ENCODE peak calls at places on chromosome 13, in nine cellular contexts. One of them, this sample, is unnamed.

GRCh38 chr13:106573855-106574254 is 5.9 kb upstream of the ARGLU1 start:
- DNase-seq in fibroblast of lung: peak; percentile 43
- DNase-seq in upper lobe of right lung: peak; percentile 64
- DNase-seq in heart left ventricle: peak; percentile 32
- DNase-seq in psoas muscle: peak; percentile 73
- DNase-seq in WERI-Rb-1: no peak
- DNase-seq in astrocyte: peak; percentile 31
- DNase-seq in heart right ventricle: no peak
- DNase-seq in caudate nucleus: no peak
- DNase-seq in this sample: no peak

GRCh38 chr13:70087247-70087646 is 20.4 kb upstream of the ATXN8OS start:
- DNase-seq in WERI-Rb-1: no peak
- DNase-seq in fibroblast of lung: no peak
- DNase-seq in psoas muscle: no peak
- DNase-seq in upper lobe of right lung: no peak
- DNase-seq in heart right ventricle: no peak
- DNase-seq in caudate nucleus: no peak
- DNase-seq in heart left ventricle: no peak
- DNase-seq in astrocyte: no peak
- DNase-seq in this sample: no peak

GRCh38 chr13:42361701-42362100 is 89.7 kb downstream of the AKAP11 start:
- DNase-seq in WERI-Rb-1: no peak
- DNase-seq in psoas muscle: no peak
- DNase-seq in caudate nucleus: no peak
- DNase-seq in heart right ventricle: no peak
- DNase-seq in astrocyte: no peak
- DNase-seq in upper lobe of right lung: no peak
- DNase-seq in fibroblast of lung: peak; percentile 12
- DNase-seq in heart left ventricle: no peak
- DNase-seq in this sample: no peak

GRCh38 chr13:66974174-66974573 is 256.0 kb downstream of the PCDH9 start:
- DNase-seq in caudate nucleus: no peak
- DNase-seq in psoas muscle: no peak
- DNase-seq in fibroblast of lung: peak; percentile 21
- DNase-seq in WERI-Rb-1: no peak
- DNase-seq in heart right ventricle: no peak
- DNase-seq in heart left ventricle: no peak
- DNase-seq in astrocyte: no peak
- DNase-seq in upper lobe of right lung: no peak
- DNase-seq in this sample: no peak

GRCh38 chr13:28533049-28533436 is 38.1 kb upstream of the FLT1 start:
- DNase-seq in upper lobe of right lung: no peak
- DNase-seq in fibroblast of lung: no peak
- DNase-seq in WERI-Rb-1: no peak
- DNase-seq in heart left ventricle: no peak
- DNase-seq in astrocyte: no peak
- DNase-seq in caudate nucleus: no peak
- DNase-seq in psoas muscle: no peak
- DNase-seq in heart right ventricle: no peak
- DNase-seq in this sample: no peak

GRCh38 chr13:40220299-40220935 is 446.0 kb downstream of the FOXO1 start:
- DNase-seq in caudate nucleus: no peak
- DNase-seq in astrocyte: peak; percentile 61
- DNase-seq in heart right ventricle: no peak
- DNase-seq in fibroblast of lung: peak; percentile 41
- DNase-seq in heart left ventricle: no peak
- DNase-seq in psoas muscle: no peak
- DNase-seq in WERI-Rb-1: no peak
- DNase-seq in upper lobe of right lung: no peak
- DNase-seq in this sample: no peak

GRCh38 chr13:113981201-113981605 is 7.3 kb upstream of the C13orf46 start:
- DNase-seq in psoas muscle: peak; percentile 60
- DNase-seq in fibroblast of lung: no peak
- DNase-seq in heart left ventricle: peak; percentile 61
- DNase-seq in astrocyte: no peak
- DNase-seq in heart right ventricle: no peak
- DNase-seq in WERI-Rb-1: no peak
- DNase-seq in caudate nucleus: no peak
- DNase-seq in upper lobe of right lung: peak; percentile 93
- DNase-seq in this sample: peak; percentile 79

GRCh38 chr13:25874907-25875306 is 176.9 kb downstream of the SHISA2 start:
- DNase-seq in astrocyte: no peak
- DNase-seq in psoas muscle: no peak
- DNase-seq in WERI-Rb-1: no peak
- DNase-seq in upper lobe of right lung: no peak
- DNase-seq in fibroblast of lung: no peak
- DNase-seq in caudate nucleus: no peak
- DNase-seq in heart left ventricle: no peak
- DNase-seq in heart right ventricle: no peak
- DNase-seq in this sample: no peak

GRCh38 chr13:75214846-75215245 is 267.1 kb downstream of the TBC1D4 start:
- DNase-seq in heart right ventricle: no peak
- DNase-seq in astrocyte: no peak
- DNase-seq in WERI-Rb-1: no peak
- DNase-seq in heart left ventricle: no peak
- DNase-seq in psoas muscle: no peak
- DNase-seq in caudate nucleus: no peak
- DNase-seq in fibroblast of lung: no peak
- DNase-seq in upper lobe of right lung: no peak
- DNase-seq in this sample: no peak

GRCh38 chr13:21945195-21945594 is 274.3 kb downstream of the FGF9 start:
- DNase-seq in heart right ventricle: no peak
- DNase-seq in WERI-Rb-1: no peak
- DNase-seq in fibroblast of lung: no peak
- DNase-seq in astrocyte: no peak
- DNase-seq in caudate nucleus: no peak
- DNase-seq in heart left ventricle: no peak
- DNase-seq in upper lobe of right lung: no peak
- DNase-seq in psoas muscle: no peak
- DNase-seq in this sample: no peak

GRCh38 chr13:73327579-73327978 is 268.8 kb downstream of the KLF5 start:
- DNase-seq in WERI-Rb-1: no peak
- DNase-seq in psoas muscle: no peak
- DNase-seq in upper lobe of right lung: no peak
- DNase-seq in caudate nucleus: no peak
- DNase-seq in heart left ventricle: no peak
- DNase-seq in heart right ventricle: no peak
- DNase-seq in astrocyte: no peak
- DNase-seq in fibroblast of lung: no peak
- DNase-seq in this sample: no peak

GRCh38 chr13:97935071-97935470 is 18.4 kb upstream of the IPO5 start:
- DNase-seq in astrocyte: no peak
- DNase-seq in heart left ventricle: no peak
- DNase-seq in caudate nucleus: no peak
- DNase-seq in heart right ventricle: no peak
- DNase-seq in WERI-Rb-1: no peak
- DNase-seq in fibroblast of lung: no peak
- DNase-seq in upper lobe of right lung: no peak
- DNase-seq in psoas muscle: no peak
- DNase-seq in this sample: no peak

GRCh38 chr13:48873598-48873997 is 102.1 kb upstream of the FNDC3A start:
- DNase-seq in heart left ventricle: no peak
- DNase-seq in heart right ventricle: no peak
- DNase-seq in upper lobe of right lung: no peak
- DNase-seq in astrocyte: peak; percentile 14
- DNase-seq in caudate nucleus: no peak
- DNase-seq in WERI-Rb-1: peak; percentile 8
- DNase-seq in psoas muscle: no peak
- DNase-seq in fibroblast of lung: peak; percentile 28
- DNase-seq in this sample: peak; percentile 63

GRCh38 chr13:21216332-21216731 is 39.9 kb downstream of the MRPL57 start:
- DNase-seq in heart right ventricle: no peak
- DNase-seq in upper lobe of right lung: no peak
- DNase-seq in psoas muscle: no peak
- DNase-seq in caudate nucleus: no peak
- DNase-seq in WERI-Rb-1: no peak
- DNase-seq in heart left ventricle: no peak
- DNase-seq in fibroblast of lung: no peak
- DNase-seq in astrocyte: no peak
- DNase-seq in this sample: no peak

GRCh38 chr13:28000567-28000966 is 12.1 kb upstream of the URAD start:
- DNase-seq in psoas muscle: no peak
- DNase-seq in heart right ventricle: no peak
- DNase-seq in upper lobe of right lung: peak; percentile 36
- DNase-seq in astrocyte: no peak
- DNase-seq in fibroblast of lung: no peak
- DNase-seq in caudate nucleus: no peak
- DNase-seq in heart left ventricle: no peak
- DNase-seq in WERI-Rb-1: no peak
- DNase-seq in this sample: no peak

GRCh38 chr13:97284558-97284957 is 62.4 kb downstream of the MBNL2 start:
- DNase-seq in upper lobe of right lung: no peak
- DNase-seq in fibroblast of lung: peak; percentile 75
- DNase-seq in caudate nucleus: no peak
- DNase-seq in WERI-Rb-1: no peak
- DNase-seq in astrocyte: no peak
- DNase-seq in heart right ventricle: no peak
- DNase-seq in psoas muscle: no peak
- DNase-seq in heart left ventricle: no peak
- DNase-seq in this sample: no peak

DNA sequence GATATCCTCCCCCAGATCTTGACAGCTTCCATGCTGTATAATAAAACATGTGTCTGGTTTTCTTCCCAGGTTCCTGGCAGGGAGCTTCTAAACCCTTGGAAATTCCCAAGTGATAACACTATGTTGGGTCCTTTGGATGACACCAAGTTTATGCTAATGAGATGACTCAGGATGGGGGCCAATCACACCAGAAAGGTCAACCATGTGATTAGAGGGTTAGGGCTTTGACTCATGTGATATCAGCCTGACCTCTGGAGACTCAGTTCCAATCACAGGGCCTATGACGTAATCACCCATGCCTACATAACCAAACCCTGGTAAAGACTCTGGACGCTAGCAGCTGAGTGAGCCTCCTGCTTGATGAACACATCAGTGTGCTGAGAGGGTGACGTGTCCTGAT is 203.6 kb downstream of the DCLK1 start:
- DNase-seq in heart left ventricle: no peak
- DNase-seq in caudate nucleus: no peak
- DNase-seq in astrocyte: peak; percentile 91
- DNase-seq in upper lobe of right lung: no peak
- DNase-seq in WERI-Rb-1: no peak
- DNase-seq in heart right ventricle: no peak
- DNase-seq in fibroblast of lung: peak; percentile 67
- DNase-seq in psoas muscle: no peak
- DNase-seq in this sample: no peak
- H3K27ac ChIP-seq in heart left ventricle: no peak overlapping the region
- H3K27ac ChIP-seq in caudate nucleus: no peak overlapping the region
- H3K27ac ChIP-seq in astrocyte: peak overlapping the region; percentile 87
- H3K27ac ChIP-seq in upper lobe of right lung: no peak overlapping the region
- H3K27ac ChIP-seq in WERI-Rb-1: no peak overlapping the region
- H3K27ac ChIP-seq in heart right ventricle: peak overlapping the region; percentile 67
- H3K27ac ChIP-seq in fibroblast of lung: peak overlapping the region; percentile 53
- H3K27ac ChIP-seq in psoas muscle: no peak overlapping the region
- H3K27ac ChIP-seq in this sample: no peak overlapping the region

GRCh38 chr13:107822006-107822405 is 393.3 kb downstream of the LIG4 start:
- DNase-seq in heart right ventricle: no peak
- DNase-seq in WERI-Rb-1: no peak
- DNase-seq in psoas muscle: no peak
- DNase-seq in fibroblast of lung: no peak
- DNase-seq in astrocyte: no peak
- DNase-seq in heart left ventricle: no peak
- DNase-seq in upper lobe of right lung: no peak
- DNase-seq in caudate nucleus: no peak
- DNase-seq in this sample: no peak
- H3K27ac ChIP-seq in heart right ventricle: no peak overlapping the region
- H3K27ac ChIP-seq in WERI-Rb-1: no peak overlapping the region
- H3K27ac ChIP-seq in psoas muscle: no peak overlapping the region
- H3K27ac ChIP-seq in fibroblast of lung: no peak overlapping the region
- H3K27ac ChIP-seq in astrocyte: no peak overlapping the region
- H3K27ac ChIP-seq in heart left ventricle: no peak overlapping the region
- H3K27ac ChIP-seq in upper lobe of right lung: no peak overlapping the region
- H3K27ac ChIP-seq in caudate nucleus: no peak overlapping the region
- H3K27ac ChIP-seq in this sample: no peak overlapping the region

DNA sequence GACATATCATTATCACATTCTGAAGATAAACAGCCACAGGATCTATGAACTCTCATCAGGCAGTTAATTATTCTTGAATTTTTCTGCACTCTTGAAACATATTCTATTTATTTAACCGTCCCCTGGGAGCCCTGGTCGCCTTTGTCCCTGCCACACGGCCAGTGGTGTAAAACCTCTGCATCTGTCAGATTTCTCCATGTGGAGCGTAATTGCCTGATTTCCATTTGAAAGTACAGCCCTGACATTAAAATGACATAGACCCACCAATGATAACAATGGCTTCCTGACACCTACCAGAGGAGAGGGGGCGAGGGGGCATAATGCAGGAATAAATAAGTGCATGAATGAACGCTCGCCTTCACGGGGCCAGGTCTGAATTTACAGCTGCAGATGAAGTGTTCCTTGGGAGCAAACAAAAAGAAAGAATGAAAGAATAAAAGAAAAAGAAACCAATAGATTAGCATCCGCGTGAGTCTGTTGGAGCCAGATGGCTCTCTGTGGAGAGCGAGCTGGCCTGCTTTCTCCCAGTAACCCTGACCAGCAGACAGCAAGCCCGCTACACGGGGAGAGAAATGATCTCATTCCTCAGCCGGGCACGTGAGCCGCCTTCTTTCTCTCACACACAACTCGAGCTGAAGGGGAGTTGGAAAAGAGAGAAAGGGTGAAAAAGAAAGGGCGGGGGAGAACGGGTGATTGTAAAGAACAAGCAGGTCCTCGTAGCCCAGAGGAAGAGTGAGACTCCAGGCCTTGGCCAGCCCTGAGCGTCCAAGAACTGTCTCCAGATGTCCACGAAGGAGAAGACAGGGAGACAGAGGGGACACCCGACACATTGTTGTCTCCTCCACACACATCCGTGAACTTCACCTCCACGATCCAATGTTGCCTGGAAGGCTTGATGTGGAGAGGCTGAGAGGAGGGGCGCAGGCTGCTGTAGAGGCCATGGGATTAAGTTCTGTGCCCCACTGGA is 81.2 kb downstream of the RNASEH2B start:
- DNase-seq in fibroblast of lung: peak; percentile 80
- DNase-seq in heart left ventricle: peak; percentile 51
- DNase-seq in psoas muscle: peak; percentile 75
- DNase-seq in heart right ventricle: no peak
- DNase-seq in astrocyte: peak; percentile 66
- DNase-seq in WERI-Rb-1: peak; percentile 41
- DNase-seq in upper lobe of right lung: no peak
- DNase-seq in caudate nucleus: no peak
- DNase-seq in this sample: no peak
- H3K27ac ChIP-seq in fibroblast of lung: no peak overlapping the region
- H3K27ac ChIP-seq in heart left ventricle: no peak overlapping the region
- H3K27ac ChIP-seq in psoas muscle: no peak overlapping the region
- H3K27ac ChIP-seq in heart right ventricle: no peak overlapping the region
- H3K27ac ChIP-seq in astrocyte: no peak overlapping the region
- H3K27ac ChIP-seq in WERI-Rb-1: peak overlapping the region; percentile 65
- H3K27ac ChIP-seq in upper lobe of right lung: peak overlapping the region; percentile 47
- H3K27ac ChIP-seq in caudate nucleus: no peak overlapping the region
- H3K27ac ChIP-seq in this sample: no peak overlapping the region

DNA sequence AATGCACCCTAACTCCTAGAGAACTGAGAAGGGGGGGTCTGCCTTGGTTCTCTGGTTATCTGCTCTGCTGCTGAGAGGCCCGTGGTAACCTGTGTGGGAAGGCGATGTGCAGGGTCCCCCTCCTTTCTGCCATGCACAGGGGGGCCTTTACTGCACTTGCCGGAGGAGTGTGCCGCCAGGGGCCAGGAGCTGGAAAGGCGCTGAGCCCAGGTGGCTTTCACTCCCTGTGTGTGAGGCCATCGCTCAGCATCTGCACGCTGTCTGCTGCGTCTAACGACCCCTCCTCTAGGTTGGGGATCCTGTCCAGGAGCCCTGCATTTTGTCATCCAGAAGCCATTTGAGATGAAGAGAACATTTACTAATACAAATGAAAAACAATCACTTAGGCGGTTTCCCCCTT is 37.0 kb upstream of the TEX29 start:
- DNase-seq in caudate nucleus: no peak
- DNase-seq in psoas muscle: no peak
- DNase-seq in fibroblast of lung: no peak
- DNase-seq in astrocyte: no peak
- DNase-seq in WERI-Rb-1: no peak
- DNase-seq in heart right ventricle: no peak
- DNase-seq in upper lobe of right lung: no peak
- DNase-seq in heart left ventricle: no peak
- DNase-seq in this sample: no peak
- H3K27ac ChIP-seq in caudate nucleus: no peak overlapping the region
- H3K27ac ChIP-seq in psoas muscle: peak overlapping the region; percentile 88
- H3K27ac ChIP-seq in fibroblast of lung: no peak overlapping the region
- H3K27ac ChIP-seq in astrocyte: no peak overlapping the region
- H3K27ac ChIP-seq in WERI-Rb-1: no peak overlapping the region
- H3K27ac ChIP-seq in heart right ventricle: no peak overlapping the region
- H3K27ac ChIP-seq in upper lobe of right lung: no peak overlapping the region
- H3K27ac ChIP-seq in heart left ventricle: no peak overlapping the region
- H3K27ac ChIP-seq in this sample: no peak overlapping the region